ENCODE peak calls at places on chromosomes 1 and 21, in nine cellular contexts. O is ovary, L is K562, R is stomach, J is suprapubic skin, M is transverse colon, H is A549, N is GM12878, T is H1. D is an unnamed sample.
A peak's percentile ranks its signal among the peaks of the same experiment; 100 is the strongest.

GRCh38 chr1:17791464-17791863 is 36.3 kb downstream of the ACTL8 start:
- DNase-seq in O (no peak), L (no peak), R (no peak), J (no peak), M (no peak), H (no peak), N (no peak), T (no peak), D (no peak)

GRCh38 chr21:36732761-36733160 is 33.8 kb downstream of the SIM2 start:
- DNase-seq in O (no peak), L (no peak), R (peak; percentile 17), J (no peak), M (no peak), H (no peak), N (no peak), T (no peak), D (no peak)

GRCh38 chr1:103056423-103056822 is 51.9 kb downstream of the COL11A1 start:
- DNase-seq in O (no peak), L (no peak), R (no peak), J (no peak), M (no peak), H (no peak), N (no peak), T (no peak), D (no peak)

GRCh38 chr1:59298178-59298583 is 1.3 kb downstream of the FGGY start:
- DNase-seq in O (peak; percentile 70), L (peak; percentile 18), R (no peak), J (no peak), M (no peak), H (no peak), N (no peak), T (no peak), D (peak; percentile 63)

GRCh38 chr21:44005071-44005470 is 7.0 kb upstream of the TRAPPC10 start:
- DNase-seq in O (no peak), L (no peak), R (no peak), J (peak; percentile 49), M (no peak), H (no peak), N (no peak), T (no peak), D (no peak)

GRCh38 chr1:240004086-240004749 is 87.5 kb upstream of the FMN2 start:
- DNase-seq in O (no peak), L (peak; percentile 49), R (no peak), J (no peak), M (no peak), H (peak; percentile 46), N (no peak), T (no peak), D (no peak)

GRCh38 chr1:90135306-90135705 is 140.4 kb downstream of the ZNF326 start:
- DNase-seq in O (no peak), L (no peak), R (no peak), J (no peak), M (no peak), H (no peak), N (no peak), T (no peak), D (no peak)

GRCh38 chr1:172460177-172460576 is 16.3 kb upstream of the PIGC start:
- DNase-seq in O (no peak), L (no peak), R (no peak), J (no peak), M (no peak), H (peak; percentile 49), N (no peak), T (no peak), D (no peak)

GRCh38 chr1:80258659-80259058 is 1252.1 kb upstream of the ADGRL4 start:
- DNase-seq in O (no peak), L (no peak), R (no peak), J (no peak), M (no peak), H (no peak), N (no peak), T (no peak), D (no peak)

GRCh38 chr1:226061793-226062557 is 541 bp upstream of the H3-3A start:
- DNase-seq in O (peak; percentile 87), L (peak; percentile 94), R (peak; percentile 85), J (peak; percentile 89), M (peak; percentile 85), H (peak; percentile 89), N (no peak), T (no peak), D (peak; percentile 44)

GRCh38 chr1:3633344-3634058 is 8.7 kb downstream of the TPRG1L start:
- DNase-seq in O (no peak), L (no peak), R (no peak), J (no peak), M (no peak), H (no peak), N (no peak), T (no peak), D (no peak)
- TF ChIP-seq POLR2A in O (no peak), L (no peak), R (no peak), J (no peak), M (no peak), H (no peak), N (no peak), T (no peak), D (no peak)

DNA sequence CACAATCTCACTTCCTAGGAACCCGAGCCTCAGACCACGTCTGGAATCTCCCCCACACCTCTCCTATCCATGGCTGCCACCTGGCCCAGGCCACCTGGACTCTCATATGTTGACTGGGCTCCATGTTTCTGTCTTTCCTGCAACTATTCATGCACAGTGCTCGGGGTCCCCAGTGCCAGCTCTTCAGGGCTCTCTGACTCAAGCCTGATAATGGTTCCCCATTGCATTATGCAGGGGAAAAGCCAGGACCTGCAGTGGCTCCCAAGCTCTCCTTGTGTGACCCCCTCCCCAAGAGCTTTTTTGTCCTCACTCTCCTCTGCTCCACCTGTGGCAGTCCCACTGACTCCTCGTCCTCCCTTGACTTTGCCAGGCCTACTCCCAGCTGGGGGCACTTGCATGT is 417.6 kb downstream of the NPHP4 start:
- DNase-seq in O (no peak), L (no peak), R (peak; percentile 16), J (no peak), M (no peak), H (no peak), N (no peak), T (no peak), D (no peak)
- TF ChIP-seq EP300 in O (no peak), L (no peak), R (no peak), J (no peak), M (no peak), H (no peak), N (no peak), T (no peak), D (no peak)

DNA sequence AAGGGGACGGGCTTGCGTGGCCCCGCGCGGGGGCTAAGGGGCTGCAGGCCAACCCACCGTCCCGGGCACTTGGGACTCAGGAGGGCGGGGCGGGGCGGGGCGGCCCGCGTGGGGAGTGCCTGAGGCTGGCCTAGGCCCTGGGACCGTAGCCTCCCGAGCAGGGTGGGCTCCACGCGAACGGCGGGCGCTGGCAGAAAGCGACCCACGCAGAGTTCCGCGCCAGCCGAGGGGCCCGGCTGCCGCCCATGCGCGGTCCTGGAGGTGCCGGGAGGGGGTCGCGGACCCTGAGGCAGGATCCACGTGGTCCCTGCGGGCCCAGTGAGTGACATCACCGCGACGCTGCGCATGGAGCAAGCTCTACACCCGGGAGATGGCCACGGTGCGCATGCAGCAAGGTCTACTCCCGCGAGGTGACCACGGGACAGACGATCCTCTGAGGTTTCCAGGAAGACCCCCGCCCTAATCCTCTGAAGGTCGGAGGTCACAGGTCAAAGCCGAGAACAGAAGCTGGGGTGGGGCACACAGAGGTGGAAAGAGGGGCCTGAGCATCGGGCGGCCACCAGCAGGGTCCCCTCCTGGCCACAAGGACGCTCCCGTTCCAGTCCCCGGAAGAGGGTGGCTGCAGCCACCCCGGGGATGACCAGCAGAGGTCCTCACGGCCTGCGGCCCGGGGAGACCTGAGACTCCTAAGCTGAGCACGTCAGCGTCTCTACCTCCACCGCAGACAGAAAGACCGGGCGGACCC is 13.5 kb upstream of the SLC19A1 start:
- DNase-seq in O (peak; percentile 74), L (peak; percentile 91), R (peak; percentile 89), J (peak; percentile 86), M (peak; percentile 89), H (peak; percentile 91), N (peak; percentile 56), T (peak; percentile 83), D (peak; percentile 69)
- TF ChIP-seq POLR2A in O (peak; percentile 21), L (peak; percentile 59), R (no peak), J (no peak), M (no peak), H (peak; percentile 18), N (peak; percentile 64), T (no peak), D (no peak)

GRCh38 chr1:209430821-209431259 is 152.7 kb upstream of the CAMK1G start:
- DNase-seq in O (no peak), L (no peak), R (no peak), J (no peak), M (no peak), H (no peak), N (no peak), T (no peak), D (no peak)

GRCh38 chr1:209431813-209432442 is 151.6 kb upstream of the CAMK1G start:
- DNase-seq in O (no peak), L (no peak), R (no peak), J (no peak), M (no peak), H (no peak), N (no peak), T (no peak), D (no peak)

GRCh38 chr1:209431402-209431801 is 152.1 kb upstream of the CAMK1G start:
- DNase-seq in O (no peak), L (no peak), R (no peak), J (no peak), M (no peak), H (no peak), N (no peak), T (no peak), D (no peak)

GRCh38 chr1:209433649-209434031 is 149.9 kb upstream of the CAMK1G start:
- DNase-seq in O (no peak), L (no peak), R (no peak), J (no peak), M (no peak), H (no peak), N (no peak), T (no peak), D (no peak)

GRCh38 chr1:209432443-209432825 is 151.1 kb upstream of the CAMK1G start:
- DNase-seq in O (no peak), L (no peak), R (no peak), J (no peak), M (no peak), H (no peak), N (no peak), T (no peak), D (no peak)
- TF ChIP-seq EP300 in O (no peak), L (no peak), R (no peak), J (no peak), M (no peak), H (no peak), N (no peak), T (no peak), D (no peak)

D was measured in tibial nerve.